ENCODE peak calls at places on chromosome 13, in five cellular contexts. M, L, Y, S and E are unnamed samples.

GRCh38 chr13:39789451-39789850 is 134.0 kb downstream of the COG6 start:
- DNase-seq in M (no peak), Y (no peak), S (no peak), L (no peak), E (no peak)

GRCh38 chr13:93425411-93425810 is 198.8 kb downstream of the GPC6 start:
- DNase-seq in Y (no peak), S (no peak), M (no peak), L (no peak), E (no peak)

GRCh38 chr13:21012841-21013681 is 48.3 kb downstream of the LATS2 start:
- DNase-seq in M (no peak), Y (no peak), S (no peak), L (no peak), E (no peak)

GRCh38 chr13:32419862-32420261 is 8.1 kb downstream of the N4BP2L1 start:
- DNase-seq in L (no peak), Y (no peak), S (no peak), M (no peak), E (no peak)

GRCh38 chr13:38755792-38756191 is 68.9 kb downstream of the FREM2 start:
- DNase-seq in L (no peak), Y (no peak), M (no peak), S (no peak), E (no peak)

GRCh38 chr13:29540799-29541198 is 54.7 kb downstream of the SLC7A1 start:
- DNase-seq in M (no peak), Y (no peak), S (no peak), L (no peak), E (no peak)

GRCh38 chr13:37369618-37370017 is 228.9 kb downstream of the POSTN start:
- DNase-seq in L (no peak), S (peak), Y (peak), M (no peak), E (no peak)

GRCh38 chr13:53161231-53161630 is 132.6 kb downstream of the OLFM4 start:
- DNase-seq in L (no peak), Y (no peak), M (peak), S (no peak), E (no peak)

GRCh38 chr13:39787086-39787487 is 131.6 kb downstream of the COG6 start:
- DNase-seq in M (no peak), Y (no peak), S (no peak), L (no peak), E (peak)

GRCh38 chr13:24180743-24181384 is 20.3 kb downstream of the SPATA13 start:
- DNase-seq in L (peak), S (peak), M (no peak), Y (peak), E (no peak)

GRCh38 chr13:23905766-23906165 is 8.5 kb upstream of the C1QTNF9B start:
- DNase-seq in Y (no peak), S (peak), L (no peak), M (no peak), E (no peak)

GRCh38 chr13:80259159-80259558 is 81.8 kb downstream of the SPRY2 start:
- DNase-seq in M (no peak), Y (no peak), S (no peak), L (no peak), E (no peak)

GRCh38 chr13:59230484-59231264 is 933.1 kb downstream of the DIAPH3 start:
- DNase-seq in Y (no peak), M (peak), S (no peak), L (no peak), E (no peak)

GRCh38 chr13:84917252-84917878 is 881.9 kb downstream of the SLITRK6 start:
- DNase-seq in Y (peak), L (no peak), S (peak), M (peak), E (no peak)

GRCh38 chr13:27007166-27007565 is 164.4 kb downstream of the USP12 start:
- DNase-seq in Y (no peak), M (no peak), S (no peak), L (no peak), E (no peak)

GRCh38 chr13:103884139-103884723 is 818.0 kb upstream of the SLC10A2 start:
- DNase-seq in L (no peak), Y (no peak), S (no peak), M (peak), E (no peak)

GRCh38 chr13:79491715-79492114 is 10.8 kb downstream of the NDFIP2 start:
- DNase-seq in M (peak), Y (peak), S (peak), L (no peak), E (no peak)

GRCh38 chr13:104534847-104535246 is 1468.6 kb upstream of the SLC10A2 start:
- DNase-seq in L (no peak), Y (no peak), S (no peak), M (peak), E (no peak)

GRCh38 chr13:34748078-34748477 is 194.0 kb upstream of the NBEA start:
- DNase-seq in M (no peak), S (peak), Y (no peak), L (no peak), E (no peak)

GRCh38 chr13:23609414-23610186 is 39.4 kb downstream of the TNFRSF19 start:
- DNase-seq in L (no peak), M (no peak), Y (peak), S (peak), E (no peak)

GRCh38 chr13:46475586-46475991 is 77.4 kb upstream of the LRCH1 start:
- DNase-seq in L (no peak), S (peak), Y (no peak), M (no peak), E (no peak)

GRCh38 chr13:81714513-81714912 is 1373.6 kb upstream of the SPRY2 start:
- DNase-seq in S (no peak), M (peak), Y (no peak), L (no peak), E (no peak)

GRCh38 chr13:32837307-32837972 is 178.8 kb upstream of the KL start:
- DNase-seq in M (no peak), L (peak), S (no peak), Y (no peak), E (no peak)

GRCh38 chr13:87235621-87236020 is 435.6 kb upstream of the SLITRK5 start:
- DNase-seq in S (no peak), Y (peak), M (no peak), L (no peak), E (no peak)

GRCh38 chr13:80083516-80084085 is 257.3 kb downstream of the SPRY2 start:
- DNase-seq in S (peak), Y (peak), M (no peak), L (no peak), E (no peak)

GRCh38 chr13:23350009-23350408 is 83.5 kb downstream of the SACS start:
- DNase-seq in L (no peak), S (no peak), M (no peak), Y (no peak), E (no peak)

GRCh38 chr13:34883381-34883780 is 58.7 kb upstream of the NBEA start:
- DNase-seq in S (no peak), Y (no peak), M (no peak), L (no peak), E (no peak)

GRCh38 chr13:99995503-99996176 is 14.1 kb downstream of the ZIC2 start:
- DNase-seq in S (peak), M (peak), Y (no peak), L (no peak), E (peak)

GRCh38 chr13:40982772-40983171 is 36.3 kb downstream of the ELF1 start:
- DNase-seq in L (no peak), M (peak), S (peak), Y (peak), E (no peak)

GRCh38 chr13:40981949-40982348 is 37.2 kb downstream of the ELF1 start:
- DNase-seq in S (no peak), L (no peak), Y (no peak), M (no peak), E (no peak)

GRCh38 chr13:40983269-40983668 is 35.8 kb downstream of the ELF1 start:
- DNase-seq in S (peak), M (no peak), Y (no peak), L (no peak), E (no peak)

GRCh38 chr13:40980466-40980865 is 38.6 kb downstream of the ELF1 start:
- DNase-seq in Y (no peak), M (no peak), S (no peak), L (no peak), E (no peak)

DNA sequence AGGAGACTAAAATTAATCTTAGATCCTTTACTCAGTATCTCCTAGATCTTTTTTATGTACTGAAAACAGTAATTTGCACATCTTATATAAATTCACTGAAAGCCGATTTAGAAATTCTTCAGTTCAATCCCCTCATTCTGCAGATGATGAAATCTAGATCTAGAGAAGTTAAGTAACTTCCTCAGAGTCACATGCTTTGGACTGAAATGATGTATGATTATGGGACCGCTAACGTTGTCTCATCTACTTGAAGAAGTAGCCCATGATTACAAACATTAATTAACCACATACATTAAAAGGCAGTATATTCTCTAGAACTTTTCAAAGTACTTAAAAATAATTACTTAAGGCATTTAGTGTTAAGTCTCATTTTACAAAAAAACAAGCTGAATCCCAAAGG is 37.8 kb downstream of the ELF1 start:
- DNase-seq in Y (no peak), M (no peak), S (peak), L (no peak), E (no peak)
- H3K4me3 ChIP-seq in Y (no peak), M (no peak), S (no peak), L (no peak), E (no peak)

DNA sequence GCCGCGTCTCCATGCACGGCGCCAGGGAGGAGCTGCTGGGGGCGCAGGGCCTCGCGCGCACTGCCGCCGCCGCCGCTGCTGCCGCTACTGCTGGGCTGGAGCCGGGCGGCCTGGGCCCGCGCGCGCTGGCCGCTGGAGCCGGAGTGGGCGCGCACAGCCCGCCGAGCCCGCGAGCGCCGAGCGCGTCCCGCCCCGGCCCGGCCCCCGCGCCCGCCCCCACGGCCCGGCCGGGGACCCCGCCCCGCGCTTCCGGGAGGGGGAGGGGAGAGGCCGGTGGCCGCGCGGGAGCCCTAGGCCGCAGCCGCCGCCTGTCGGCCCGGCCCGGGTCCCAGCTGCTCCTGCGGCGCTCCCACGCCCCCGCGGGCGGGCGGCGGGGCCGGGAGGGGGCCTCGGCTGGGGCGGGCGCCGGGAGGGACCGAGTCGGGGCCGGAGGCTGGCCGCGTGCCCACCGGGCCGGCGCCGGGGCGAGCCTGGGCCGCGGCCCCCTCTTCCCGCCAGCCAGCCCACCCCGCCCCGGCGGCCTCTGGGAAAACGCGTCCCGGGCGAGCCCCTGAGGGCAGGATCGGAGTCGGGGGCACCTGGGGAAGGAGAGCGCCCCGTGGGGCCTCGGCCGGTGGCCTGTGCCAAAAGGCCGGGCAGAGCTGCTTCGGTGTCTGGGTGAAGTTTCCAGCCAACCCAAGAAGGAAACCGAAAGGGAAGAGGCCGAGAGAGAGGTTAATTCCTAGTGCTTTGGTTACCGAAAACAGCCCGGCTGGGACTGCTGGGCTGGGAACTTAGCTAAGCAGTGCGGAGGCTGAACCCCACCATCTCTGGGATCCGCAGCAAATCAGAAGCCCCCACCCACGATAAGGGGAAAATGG is at the start of gene STK24:
- DNase-seq in Y (peak), M (peak), L (peak), S (peak), E (peak)
- H3K4ac ChIP-seq in Y (peak), M (peak), L (no peak), S (peak), E (peak)

GRCh38 chr13:73623281-73623680 is 510.9 kb downstream of the KLF12 start:
- DNase-seq in S (no peak), Y (no peak), M (no peak), L (no peak), E (no peak)

GRCh38 chr13:73622375-73622774 is 511.8 kb downstream of the KLF12 start:
- DNase-seq in Y (no peak), S (no peak), L (no peak), M (no peak), E (no peak)

DNA sequence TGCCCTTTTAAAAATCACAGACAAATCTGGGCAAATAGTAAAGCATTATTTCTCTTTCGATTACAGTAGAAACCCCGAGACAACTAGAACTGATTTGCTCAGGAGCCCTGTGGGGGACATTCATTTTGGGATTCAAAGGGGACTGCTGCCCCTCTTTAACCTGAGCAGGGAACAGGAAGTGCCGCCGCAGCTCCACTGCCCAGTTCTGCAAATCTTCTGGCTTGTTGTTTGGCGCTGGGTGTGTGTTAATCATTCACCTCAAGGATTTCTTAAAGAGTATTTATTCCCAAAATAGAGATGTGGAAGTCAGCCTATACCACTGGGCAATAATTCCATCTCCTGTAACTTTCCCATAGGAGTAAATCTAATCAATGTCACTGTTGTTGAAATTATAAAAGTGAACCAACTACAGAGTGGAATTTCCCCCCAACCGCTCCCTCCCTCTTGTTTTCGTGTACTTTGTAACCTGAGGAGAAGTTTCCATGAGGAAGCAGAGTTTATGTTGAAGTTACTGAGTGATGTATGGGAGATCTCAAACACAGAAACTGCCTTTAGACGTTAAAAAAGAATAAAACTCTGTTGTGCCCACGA is 515.8 kb downstream of the KLF12 start:
- DNase-seq in Y (no peak), S (no peak), M (no peak), L (no peak), E (no peak)
- H3K27ac ChIP-seq in Y (no peak), S (no peak), M (no peak), L (no peak), E (no peak)

GRCh38 chr13:109746364-109746763 is 40.0 kb downstream of the IRS2 start:
- DNase-seq in M (no peak), L (no peak), Y (no peak), S (no peak), E (no peak)

GRCh38 chr13:109745060-109745459 is 41.3 kb downstream of the IRS2 start:
- DNase-seq in S (no peak), L (no peak), Y (no peak), M (no peak), E (no peak)

GRCh38 chr13:109745702-109746101 is 40.7 kb downstream of the IRS2 start:
- DNase-seq in S (no peak), Y (no peak), M (peak), L (no peak), E (no peak)

GRCh38 chr13:109743706-109744453 is 42.5 kb downstream of the IRS2 start:
- DNase-seq in S (peak), Y (peak), M (peak), L (no peak), E (no peak)

GRCh38 chr13:109744512-109745051 is 41.8 kb downstream of the IRS2 start:
- DNase-seq in Y (peak), M (no peak), S (peak), L (no peak), E (no peak)
- H3K4me3 ChIP-seq in Y (no peak), M (no peak), S (no peak), L (no peak), E (no peak)

GRCh38 chr13:102798653-102799543 is at the start of the genes BIVM and POGLUT2:
- DNase-seq in Y (peak), S (peak), M (peak), L (peak), E (peak)
- H3K4ac ChIP-seq in Y (peak), S (peak), M (no peak), L (no peak), E (no peak)

GRCh38 chr13:77338329-77338728 is 11.4 kb upstream of the MYCBP2 start:
- DNase-seq in S (no peak), Y (no peak), L (no peak), M (no peak), E (no peak)
- H3K27ac ChIP-seq in S (no peak), Y (no peak), L (no peak), M (no peak), E (no peak)

DNA sequence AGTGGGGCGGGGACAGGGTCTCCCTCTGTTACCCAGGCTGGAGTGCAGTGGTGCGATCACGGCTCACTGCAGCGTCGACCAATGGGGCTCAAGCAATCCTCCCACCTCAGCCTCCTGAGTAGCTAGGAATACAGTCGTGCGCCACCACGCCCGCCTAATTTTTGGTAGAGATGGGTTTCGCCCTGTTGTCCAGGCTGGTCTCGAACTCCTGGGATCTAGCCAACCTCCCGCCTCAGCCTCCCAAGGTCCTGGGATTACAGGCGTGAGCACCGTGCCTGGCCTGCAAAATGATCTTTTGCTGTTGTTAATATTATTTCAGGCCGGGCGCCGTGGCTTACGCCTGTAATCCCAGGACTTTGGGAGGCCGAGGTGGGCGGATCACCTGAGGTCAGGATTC is 621 bp upstream of the TGDS start:
- DNase-seq in S (no peak), L (no peak), M (no peak), Y (no peak), E (no peak)
- H3K4me3 ChIP-seq in S (no peak), L (peak), M (no peak), Y (peak), E (peak)

GRCh38 chr13:112727581-112727980 is 37.7 kb downstream of the ATP11A start:
- DNase-seq in M (no peak), L (no peak), S (no peak), Y (no peak), E (no peak)
- H3K4ac ChIP-seq in M (no peak), L (no peak), S (no peak), Y (no peak), E (no peak)

GRCh38 chr13:50893211-50893852 is 16.3 kb upstream of the RNASEH2B start:
- DNase-seq in Y (peak), M (no peak), L (no peak), S (peak), E (no peak)
- H3K27ac ChIP-seq in Y (no peak), M (no peak), L (no peak), S (no peak), E (no peak)

DNA sequence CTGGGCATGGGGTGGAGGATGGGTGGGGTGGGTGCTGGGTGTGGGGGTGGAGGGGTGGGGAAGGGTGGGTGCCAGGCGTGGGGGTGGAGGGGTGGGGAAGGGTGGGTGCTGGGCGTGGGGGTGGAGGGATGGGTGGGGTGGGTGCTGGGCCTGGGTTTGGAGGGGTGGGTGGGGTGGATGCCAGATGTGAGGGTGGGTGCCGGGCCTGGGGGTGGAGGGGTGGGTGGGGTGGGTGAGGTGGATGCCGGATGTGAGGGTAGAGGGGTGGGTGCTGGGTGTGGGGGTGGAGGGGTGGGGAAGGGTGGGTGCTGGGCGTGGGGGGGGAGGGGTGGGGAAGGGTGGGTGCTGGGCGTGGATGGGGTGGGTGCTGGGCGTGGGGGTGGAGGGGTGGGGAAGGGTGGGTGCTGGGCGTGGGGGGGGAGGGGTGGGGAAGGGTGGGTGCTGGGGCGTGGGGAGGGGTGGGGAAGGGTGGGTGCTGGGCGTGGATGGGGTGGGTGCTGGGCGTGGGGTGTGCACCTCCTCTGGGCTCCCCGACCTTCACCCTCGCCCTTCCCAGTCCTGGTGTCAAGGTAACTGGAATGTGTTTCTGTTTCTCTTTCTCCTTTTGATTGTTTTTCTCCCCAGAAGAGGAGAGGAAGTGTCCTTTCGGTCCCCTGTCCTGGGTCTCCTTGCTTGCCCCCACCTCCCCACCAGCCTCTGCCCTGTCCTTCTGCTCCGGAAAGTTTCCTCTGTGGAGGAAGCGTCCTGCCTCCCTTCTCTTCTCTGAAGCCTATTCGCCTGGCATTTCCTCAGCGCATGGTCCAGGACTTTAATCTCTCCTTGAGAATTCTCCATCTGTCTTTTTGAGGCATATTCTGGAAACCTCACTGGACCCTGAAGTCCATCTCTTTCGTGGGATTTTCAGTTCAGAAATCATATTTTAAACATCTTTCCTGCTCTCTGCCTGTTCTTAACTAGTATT is 22.9 kb upstream of the CFAP97D2 start:
- DNase-seq in Y (no peak), M (no peak), L (no peak), S (no peak), E (no peak)
- H3K4me3 ChIP-seq in Y (no peak), M (no peak), L (no peak), S (no peak), E (no peak)